ENCODE peak calls at places on chromosomes 4 and X, in six cellular contexts. One of them, this sample, is unnamed.

GRCh38 chr4:146255874-146256273 is 41.5 kb downstream of the REELD1 start:
- DNase-seq in neuronal stem cell: no peak
- DNase-seq in lower lobe of right lung: no peak
- DNase-seq in neural progenitor cell: no peak
- DNase-seq in upper lobe of left lung: no peak
- DNase-seq in CD8-positive, alpha-beta memory T cell: no peak
- DNase-seq in this sample: no peak

GRCh38 chr4:118265312-118266144 is 87.3 kb downstream of the PRSS12 start:
- DNase-seq in neuronal stem cell: no peak
- DNase-seq in lower lobe of right lung: peak
- DNase-seq in neural progenitor cell: no peak
- DNase-seq in upper lobe of left lung: no peak
- DNase-seq in CD8-positive, alpha-beta memory T cell: no peak
- DNase-seq in this sample: peak

GRCh38 chr4:139560396-139561084 is 4.5 kb upstream of the SETD7 start:
- DNase-seq in neuronal stem cell: no peak
- DNase-seq in lower lobe of right lung: no peak
- DNase-seq in neural progenitor cell: peak
- DNase-seq in upper lobe of left lung: no peak
- DNase-seq in CD8-positive, alpha-beta memory T cell: no peak
- DNase-seq in this sample: no peak

GRCh38 chrX:150229481-150229880 is 133.6 kb upstream of the MAMLD1 start:
- DNase-seq in neuronal stem cell: no peak
- DNase-seq in lower lobe of right lung: no peak
- DNase-seq in neural progenitor cell: no peak
- DNase-seq in upper lobe of left lung: no peak
- DNase-seq in CD8-positive, alpha-beta memory T cell: no peak
- DNase-seq in this sample: no peak

GRCh38 chr4:124694306-124694705 is 18.2 kb downstream of the ANKRD50 start:
- DNase-seq in neuronal stem cell: no peak
- DNase-seq in lower lobe of right lung: no peak
- DNase-seq in neural progenitor cell: no peak
- DNase-seq in upper lobe of left lung: no peak
- DNase-seq in CD8-positive, alpha-beta memory T cell: no peak
- DNase-seq in this sample: no peak

GRCh38 chrX:43840265-43840664 is 42.0 kb downstream of the MAOB start:
- DNase-seq in neuronal stem cell: no peak
- DNase-seq in lower lobe of right lung: no peak
- DNase-seq in neural progenitor cell: no peak
- DNase-seq in upper lobe of left lung: no peak
- DNase-seq in CD8-positive, alpha-beta memory T cell: no peak
- DNase-seq in this sample: no peak

GRCh38 chr4:105715692-105716278 is 7.2 kb downstream of the GSTCD start:
- DNase-seq in neuronal stem cell: no peak
- DNase-seq in lower lobe of right lung: no peak
- DNase-seq in neural progenitor cell: peak
- DNase-seq in upper lobe of left lung: no peak
- DNase-seq in CD8-positive, alpha-beta memory T cell: no peak
- DNase-seq in this sample: no peak

GRCh38 chrX:114152130-114152529 is 431.8 kb upstream of the HTR2C start:
- DNase-seq in neuronal stem cell: no peak
- DNase-seq in lower lobe of right lung: no peak
- DNase-seq in neural progenitor cell: no peak
- DNase-seq in upper lobe of left lung: no peak
- DNase-seq in CD8-positive, alpha-beta memory T cell: no peak
- DNase-seq in this sample: no peak

DNA sequence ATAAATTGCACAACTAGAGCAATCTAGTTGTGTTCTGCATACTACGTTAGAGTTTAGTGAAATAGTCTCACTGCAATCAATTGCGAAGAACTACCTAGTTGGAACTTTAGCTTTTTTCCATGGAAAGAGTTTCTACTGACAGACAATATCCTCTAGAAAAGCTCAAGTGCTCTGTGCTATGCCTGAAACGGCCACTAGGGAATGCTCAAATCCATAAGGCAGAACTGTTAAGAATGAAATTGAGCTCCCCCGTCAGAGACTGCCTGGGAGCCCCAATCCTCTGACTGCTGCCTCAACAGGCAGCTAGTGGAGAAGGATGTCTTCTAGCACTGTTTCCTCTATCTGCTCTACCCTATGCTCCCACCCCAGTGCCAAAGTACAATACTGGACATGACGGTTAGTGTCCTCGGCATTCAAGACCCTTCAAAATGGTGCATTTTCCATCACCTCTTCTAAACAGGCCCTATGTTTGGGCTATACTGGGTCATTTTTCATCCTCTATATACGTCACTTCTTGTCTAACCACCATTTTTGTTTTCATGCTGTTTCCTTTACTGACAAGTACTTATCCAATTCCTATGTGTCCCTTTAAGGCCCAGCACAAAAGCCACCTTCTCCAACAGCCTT is 35.3 kb downstream of the FRMD7 start:
- DNase-seq in neuronal stem cell: peak
- DNase-seq in lower lobe of right lung: peak
- DNase-seq in neural progenitor cell: peak
- DNase-seq in upper lobe of left lung: peak
- DNase-seq in CD8-positive, alpha-beta memory T cell: peak
- DNase-seq in this sample: peak
- H3K27ac ChIP-seq in neuronal stem cell: no peak
- H3K27ac ChIP-seq in lower lobe of right lung: no peak
- H3K27ac ChIP-seq in neural progenitor cell: no peak
- H3K27ac ChIP-seq in upper lobe of left lung: no peak
- H3K27ac ChIP-seq in CD8-positive, alpha-beta memory T cell: no peak
- H3K27ac ChIP-seq in this sample: no peak

GRCh38 chrX:13102636-13103035 is 58.2 kb upstream of the FAM9C start:
- DNase-seq in neuronal stem cell: no peak
- DNase-seq in lower lobe of right lung: no peak
- DNase-seq in neural progenitor cell: no peak
- DNase-seq in upper lobe of left lung: no peak
- DNase-seq in CD8-positive, alpha-beta memory T cell: no peak
- DNase-seq in this sample: no peak
- H3K27ac ChIP-seq in neuronal stem cell: no peak
- H3K27ac ChIP-seq in lower lobe of right lung: peak
- H3K27ac ChIP-seq in neural progenitor cell: no peak
- H3K27ac ChIP-seq in upper lobe of left lung: peak
- H3K27ac ChIP-seq in CD8-positive, alpha-beta memory T cell: no peak
- H3K27ac ChIP-seq in this sample: no peak

DNA sequence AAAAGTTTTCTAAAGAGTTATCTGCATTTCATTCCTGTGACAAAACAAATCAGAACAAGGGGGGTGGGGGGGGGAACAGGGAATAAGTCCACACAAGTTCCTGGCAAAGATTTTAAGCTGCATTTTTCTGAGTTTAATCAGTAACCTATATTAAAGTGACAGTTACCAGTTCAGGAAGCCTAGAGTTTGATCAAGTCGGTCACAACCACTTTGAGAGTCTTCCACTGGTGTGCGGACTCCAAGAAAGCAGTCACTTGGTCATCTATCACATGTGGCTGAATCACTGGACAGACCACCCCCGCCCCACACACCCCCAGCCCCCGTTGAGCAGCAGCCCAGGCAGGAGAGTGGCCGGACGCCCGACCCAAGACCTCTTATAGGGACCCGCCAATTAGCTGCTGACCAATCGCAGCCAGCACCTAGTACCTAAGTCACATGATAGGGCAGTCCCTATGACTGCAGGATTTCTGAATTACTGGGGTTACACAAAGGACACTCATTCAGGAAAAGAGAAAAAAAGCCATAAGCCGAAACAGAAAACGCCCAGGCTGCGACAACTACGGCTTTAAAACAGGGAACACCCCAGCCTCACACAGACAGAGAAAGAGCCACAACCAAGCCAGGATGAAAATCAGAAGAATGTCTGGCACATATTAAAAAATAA is 569.4 kb upstream of the DIPK2B start:
- DNase-seq in neuronal stem cell: no peak
- DNase-seq in lower lobe of right lung: peak
- DNase-seq in neural progenitor cell: peak
- DNase-seq in upper lobe of left lung: peak
- DNase-seq in CD8-positive, alpha-beta memory T cell: peak
- DNase-seq in this sample: peak
- H3K27ac ChIP-seq in neuronal stem cell: no peak
- H3K27ac ChIP-seq in lower lobe of right lung: peak
- H3K27ac ChIP-seq in neural progenitor cell: no peak
- H3K27ac ChIP-seq in upper lobe of left lung: peak
- H3K27ac ChIP-seq in CD8-positive, alpha-beta memory T cell: peak
- H3K27ac ChIP-seq in this sample: no peak

DNA sequence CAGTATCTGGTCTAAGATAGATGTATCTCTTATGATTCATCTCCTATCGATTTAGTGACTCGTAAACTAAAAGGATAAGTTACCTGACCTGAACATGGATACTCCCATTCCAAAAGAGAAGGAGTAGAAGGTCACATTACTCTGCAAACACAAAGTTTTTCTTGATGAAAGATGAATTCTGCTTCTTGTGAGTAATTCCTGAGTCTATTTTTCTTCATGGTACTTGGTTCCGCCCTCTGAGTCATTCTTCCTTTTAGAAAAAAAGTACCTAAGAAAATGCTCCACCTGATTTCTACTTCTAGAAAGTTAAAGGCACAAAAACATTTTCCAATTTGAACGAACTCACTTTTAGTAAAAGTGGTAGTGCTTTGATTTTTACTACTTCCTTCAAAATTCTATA is 223.0 kb upstream of the SLIT2 start:
- DNase-seq in neuronal stem cell: no peak
- DNase-seq in lower lobe of right lung: no peak
- DNase-seq in neural progenitor cell: no peak
- DNase-seq in upper lobe of left lung: no peak
- DNase-seq in CD8-positive, alpha-beta memory T cell: no peak
- DNase-seq in this sample: no peak
- H3K27ac ChIP-seq in neuronal stem cell: no peak
- H3K27ac ChIP-seq in lower lobe of right lung: no peak
- H3K27ac ChIP-seq in neural progenitor cell: no peak
- H3K27ac ChIP-seq in upper lobe of left lung: no peak
- H3K27ac ChIP-seq in CD8-positive, alpha-beta memory T cell: no peak
- H3K27ac ChIP-seq in this sample: no peak

DNA sequence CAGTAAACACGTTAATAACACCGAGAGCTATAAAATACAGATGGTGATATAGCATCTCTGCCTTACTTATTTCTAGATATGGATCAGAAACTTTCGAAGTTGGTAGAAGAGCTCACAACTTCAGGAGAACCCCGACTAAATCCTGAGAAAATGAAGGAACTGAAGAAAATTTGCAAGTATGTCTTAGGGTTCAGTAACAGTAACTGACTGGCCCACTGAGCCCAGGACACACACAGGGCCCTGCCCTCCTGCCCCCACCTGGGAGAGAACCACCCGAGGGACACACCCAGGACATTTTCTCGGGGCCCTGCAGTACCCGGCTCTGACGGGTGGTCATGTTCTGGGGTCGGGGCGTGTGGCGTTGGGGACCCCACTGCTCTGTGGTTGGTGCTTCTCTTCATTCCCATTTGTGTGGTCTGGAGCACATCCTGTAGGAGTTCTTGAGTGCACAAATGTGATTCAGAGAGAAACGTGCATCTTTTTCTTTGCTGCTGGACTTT is 1.1 kb downstream of the UVSSA start:
- DNase-seq in neuronal stem cell: no peak
- DNase-seq in lower lobe of right lung: peak
- DNase-seq in neural progenitor cell: no peak
- DNase-seq in upper lobe of left lung: no peak
- DNase-seq in CD8-positive, alpha-beta memory T cell: no peak
- DNase-seq in this sample: no peak
- H3K27ac ChIP-seq in neuronal stem cell: peak
- H3K27ac ChIP-seq in lower lobe of right lung: peak
- H3K27ac ChIP-seq in neural progenitor cell: peak
- H3K27ac ChIP-seq in upper lobe of left lung: peak
- H3K27ac ChIP-seq in CD8-positive, alpha-beta memory T cell: peak
- H3K27ac ChIP-seq in this sample: peak

DNA sequence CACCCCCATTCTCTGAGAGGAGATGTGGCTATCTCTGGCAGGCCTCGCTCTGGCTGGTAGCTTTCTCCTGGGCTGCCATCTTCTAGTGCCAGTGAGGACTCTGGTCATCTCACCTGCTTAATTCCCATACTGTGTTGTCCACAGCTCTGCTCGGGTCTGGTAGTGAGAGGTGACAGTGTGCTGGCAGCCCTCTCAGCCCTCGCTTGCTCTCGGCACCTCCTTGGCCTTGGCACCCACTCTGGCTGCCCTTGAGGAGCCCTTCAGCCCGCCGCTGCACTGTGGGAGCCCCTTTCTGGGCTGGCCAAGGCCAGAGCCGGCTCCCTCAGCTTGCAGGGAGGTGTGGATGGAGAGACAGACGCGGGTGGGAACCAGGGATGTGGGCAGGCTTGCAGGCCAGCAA is 52.7 kb downstream of the CPLX1 start:
- DNase-seq in neuronal stem cell: no peak
- DNase-seq in lower lobe of right lung: peak
- DNase-seq in neural progenitor cell: no peak
- DNase-seq in upper lobe of left lung: no peak
- DNase-seq in CD8-positive, alpha-beta memory T cell: no peak
- DNase-seq in this sample: no peak
- H3K27ac ChIP-seq in neuronal stem cell: no peak
- H3K27ac ChIP-seq in lower lobe of right lung: no peak
- H3K27ac ChIP-seq in neural progenitor cell: no peak
- H3K27ac ChIP-seq in upper lobe of left lung: no peak
- H3K27ac ChIP-seq in CD8-positive, alpha-beta memory T cell: no peak
- H3K27ac ChIP-seq in this sample: no peak

DNA sequence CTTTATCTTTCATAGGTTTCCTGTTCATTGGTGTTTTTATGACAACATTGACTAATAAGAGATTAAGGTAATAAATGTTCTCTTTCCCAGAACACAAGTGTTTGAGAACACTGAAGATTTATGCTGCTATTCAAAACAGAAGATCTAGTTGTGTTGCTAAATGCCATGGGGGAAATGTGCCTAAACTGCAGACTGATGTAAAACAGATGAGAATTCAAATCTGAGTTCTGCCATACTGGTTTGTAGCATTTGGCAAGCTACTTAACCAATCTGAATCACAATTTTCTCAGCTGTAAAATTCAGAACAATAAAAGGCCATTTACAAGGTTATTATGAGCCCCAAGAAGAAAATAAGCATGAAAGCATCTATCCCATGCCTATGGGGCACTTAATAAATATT is 2.3 kb downstream of the SLC10A6 start:
- DNase-seq in neuronal stem cell: no peak
- DNase-seq in lower lobe of right lung: no peak
- DNase-seq in neural progenitor cell: no peak
- DNase-seq in upper lobe of left lung: no peak
- DNase-seq in CD8-positive, alpha-beta memory T cell: no peak
- DNase-seq in this sample: no peak
- H3K27ac ChIP-seq in neuronal stem cell: no peak
- H3K27ac ChIP-seq in lower lobe of right lung: no peak
- H3K27ac ChIP-seq in neural progenitor cell: no peak
- H3K27ac ChIP-seq in upper lobe of left lung: no peak
- H3K27ac ChIP-seq in CD8-positive, alpha-beta memory T cell: no peak
- H3K27ac ChIP-seq in this sample: no peak